ENCODE peak calls at places on chromosomes 16 and 17, in ten cellular contexts. One of them, this sample, is unnamed.

GRCh38 chr17:61219460-61219859 is 180.2 kb upstream of the TBX2 start:
- DNase-seq in T-helper 2 cell: no peak
- DNase-seq in stimulated activated CD8-positive, alpha-beta memory T cell treated with anti-CD3 and anti-CD28 coated beads, Interleukin-12 subunit alpha, Interleukin-12 subunit beta, amount 100 ng/mL, for 1 hour: no peak
- DNase-seq in T follicular helper cell: no peak
- DNase-seq in small intestine: no peak
- DNase-seq in AG10803: peak; percentile 80
- DNase-seq in stimulated activated effector memory CD8-positive, alpha-beta T cell treated with anti-CD3 and anti-CD28 coated beads, Interleukin-12 subunit alpha, Interleukin-12 subunit beta, amount 100 ng/mL, for 72 hours: no peak
- DNase-seq in dorsolateral prefrontal cortex: no peak
- DNase-seq in GM23248: peak; percentile 70
- DNase-seq in osteocyte: no peak
- DNase-seq in this sample: no peak

GRCh38 chr17:60548990-60549389 is 22.9 kb upstream of the APPBP2 start:
- DNase-seq in AG10803: peak; percentile 58
- DNase-seq in T follicular helper cell: no peak
- DNase-seq in stimulated activated CD8-positive, alpha-beta memory T cell treated with anti-CD3 and anti-CD28 coated beads, Interleukin-12 subunit alpha, Interleukin-12 subunit beta, amount 100 ng/mL, for 1 hour: no peak
- DNase-seq in stimulated activated effector memory CD8-positive, alpha-beta T cell treated with anti-CD3 and anti-CD28 coated beads, Interleukin-12 subunit alpha, Interleukin-12 subunit beta, amount 100 ng/mL, for 72 hours: no peak
- DNase-seq in osteocyte: no peak
- DNase-seq in T-helper 2 cell: no peak
- DNase-seq in small intestine: no peak
- DNase-seq in dorsolateral prefrontal cortex: no peak
- DNase-seq in GM23248: peak; percentile 28
- DNase-seq in this sample: no peak

GRCh38 chr16:62870554-62870953 is 834.3 kb upstream of the CDH8 start:
- DNase-seq in T follicular helper cell: no peak
- DNase-seq in stimulated activated CD8-positive, alpha-beta memory T cell treated with anti-CD3 and anti-CD28 coated beads, Interleukin-12 subunit alpha, Interleukin-12 subunit beta, amount 100 ng/mL, for 1 hour: no peak
- DNase-seq in GM23248: peak; percentile 2
- DNase-seq in small intestine: no peak
- DNase-seq in AG10803: no peak
- DNase-seq in osteocyte: no peak
- DNase-seq in dorsolateral prefrontal cortex: no peak
- DNase-seq in stimulated activated effector memory CD8-positive, alpha-beta T cell treated with anti-CD3 and anti-CD28 coated beads, Interleukin-12 subunit alpha, Interleukin-12 subunit beta, amount 100 ng/mL, for 72 hours: no peak
- DNase-seq in T-helper 2 cell: no peak
- DNase-seq in this sample: no peak

GRCh38 chr16:88428616-88429386 is 24.3 kb upstream of the ZFPM1 start:
- DNase-seq in osteocyte: no peak
- DNase-seq in small intestine: no peak
- DNase-seq in dorsolateral prefrontal cortex: no peak
- DNase-seq in T-helper 2 cell: no peak
- DNase-seq in T follicular helper cell: no peak
- DNase-seq in GM23248: no peak
- DNase-seq in stimulated activated CD8-positive, alpha-beta memory T cell treated with anti-CD3 and anti-CD28 coated beads, Interleukin-12 subunit alpha, Interleukin-12 subunit beta, amount 100 ng/mL, for 1 hour: no peak
- DNase-seq in AG10803: no peak
- DNase-seq in stimulated activated effector memory CD8-positive, alpha-beta T cell treated with anti-CD3 and anti-CD28 coated beads, Interleukin-12 subunit alpha, Interleukin-12 subunit beta, amount 100 ng/mL, for 72 hours: no peak
- DNase-seq in this sample: no peak

GRCh38 chr16:85612191-85612800 is 826 bp upstream of the GSE1 start:
- DNase-seq in stimulated activated effector memory CD8-positive, alpha-beta T cell treated with anti-CD3 and anti-CD28 coated beads, Interleukin-12 subunit alpha, Interleukin-12 subunit beta, amount 100 ng/mL, for 72 hours: peak; percentile 31
- DNase-seq in dorsolateral prefrontal cortex: no peak
- DNase-seq in GM23248: peak; percentile 97
- DNase-seq in AG10803: peak; percentile 97
- DNase-seq in osteocyte: no peak
- DNase-seq in T follicular helper cell: no peak
- DNase-seq in stimulated activated CD8-positive, alpha-beta memory T cell treated with anti-CD3 and anti-CD28 coated beads, Interleukin-12 subunit alpha, Interleukin-12 subunit beta, amount 100 ng/mL, for 1 hour: no peak
- DNase-seq in small intestine: peak; percentile 82
- DNase-seq in T-helper 2 cell: peak; percentile 40
- DNase-seq in this sample: peak; percentile 51

GRCh38 chr16:57357330-57358151 is 1.0 kb upstream of the CCL22 start:
- DNase-seq in osteocyte: no peak
- DNase-seq in small intestine: no peak
- DNase-seq in T follicular helper cell: no peak
- DNase-seq in T-helper 2 cell: no peak
- DNase-seq in AG10803: no peak
- DNase-seq in stimulated activated effector memory CD8-positive, alpha-beta T cell treated with anti-CD3 and anti-CD28 coated beads, Interleukin-12 subunit alpha, Interleukin-12 subunit beta, amount 100 ng/mL, for 72 hours: no peak
- DNase-seq in stimulated activated CD8-positive, alpha-beta memory T cell treated with anti-CD3 and anti-CD28 coated beads, Interleukin-12 subunit alpha, Interleukin-12 subunit beta, amount 100 ng/mL, for 1 hour: no peak
- DNase-seq in dorsolateral prefrontal cortex: no peak
- DNase-seq in GM23248: no peak
- DNase-seq in this sample: peak; percentile 31

GRCh38 chr17:34598161-34598776 is 18.9 kb downstream of the TMEM132E start:
- DNase-seq in dorsolateral prefrontal cortex: peak; percentile 67
- DNase-seq in stimulated activated effector memory CD8-positive, alpha-beta T cell treated with anti-CD3 and anti-CD28 coated beads, Interleukin-12 subunit alpha, Interleukin-12 subunit beta, amount 100 ng/mL, for 72 hours: no peak
- DNase-seq in stimulated activated CD8-positive, alpha-beta memory T cell treated with anti-CD3 and anti-CD28 coated beads, Interleukin-12 subunit alpha, Interleukin-12 subunit beta, amount 100 ng/mL, for 1 hour: no peak
- DNase-seq in AG10803: no peak
- DNase-seq in T-helper 2 cell: no peak
- DNase-seq in GM23248: no peak
- DNase-seq in osteocyte: no peak
- DNase-seq in small intestine: no peak
- DNase-seq in T follicular helper cell: no peak
- DNase-seq in this sample: no peak

GRCh38 chr16:23842137-23842600 is 6.4 kb downstream of the PRKCB start:
- DNase-seq in dorsolateral prefrontal cortex: no peak
- DNase-seq in osteocyte: no peak
- DNase-seq in T-helper 2 cell: no peak
- DNase-seq in stimulated activated effector memory CD8-positive, alpha-beta T cell treated with anti-CD3 and anti-CD28 coated beads, Interleukin-12 subunit alpha, Interleukin-12 subunit beta, amount 100 ng/mL, for 72 hours: no peak
- DNase-seq in AG10803: no peak
- DNase-seq in small intestine: no peak
- DNase-seq in GM23248: no peak
- DNase-seq in stimulated activated CD8-positive, alpha-beta memory T cell treated with anti-CD3 and anti-CD28 coated beads, Interleukin-12 subunit alpha, Interleukin-12 subunit beta, amount 100 ng/mL, for 1 hour: no peak
- DNase-seq in T follicular helper cell: no peak
- DNase-seq in this sample: no peak

GRCh38 chr17:64084940-64085649 is 44.8 kb downstream of the ERN1 start:
- DNase-seq in small intestine: no peak
- DNase-seq in osteocyte: no peak
- DNase-seq in T follicular helper cell: no peak
- DNase-seq in dorsolateral prefrontal cortex: no peak
- DNase-seq in AG10803: no peak
- DNase-seq in stimulated activated CD8-positive, alpha-beta memory T cell treated with anti-CD3 and anti-CD28 coated beads, Interleukin-12 subunit alpha, Interleukin-12 subunit beta, amount 100 ng/mL, for 1 hour: no peak
- DNase-seq in stimulated activated effector memory CD8-positive, alpha-beta T cell treated with anti-CD3 and anti-CD28 coated beads, Interleukin-12 subunit alpha, Interleukin-12 subunit beta, amount 100 ng/mL, for 72 hours: no peak
- DNase-seq in T-helper 2 cell: no peak
- DNase-seq in GM23248: no peak
- DNase-seq in this sample: no peak

GRCh38 chr17:55420067-55420775 is 1.4 kb downstream of the MMD start:
- DNase-seq in stimulated activated effector memory CD8-positive, alpha-beta T cell treated with anti-CD3 and anti-CD28 coated beads, Interleukin-12 subunit alpha, Interleukin-12 subunit beta, amount 100 ng/mL, for 72 hours: peak; percentile 5
- DNase-seq in T-helper 2 cell: no peak
- DNase-seq in osteocyte: no peak
- DNase-seq in T follicular helper cell: no peak
- DNase-seq in dorsolateral prefrontal cortex: no peak
- DNase-seq in stimulated activated CD8-positive, alpha-beta memory T cell treated with anti-CD3 and anti-CD28 coated beads, Interleukin-12 subunit alpha, Interleukin-12 subunit beta, amount 100 ng/mL, for 1 hour: no peak
- DNase-seq in GM23248: no peak
- DNase-seq in AG10803: no peak
- DNase-seq in small intestine: peak; percentile 58
- DNase-seq in this sample: peak; percentile 20

GRCh38 chr16:56204836-56205235 is 13.5 kb downstream of the GNAO1 start:
- DNase-seq in stimulated activated effector memory CD8-positive, alpha-beta T cell treated with anti-CD3 and anti-CD28 coated beads, Interleukin-12 subunit alpha, Interleukin-12 subunit beta, amount 100 ng/mL, for 72 hours: no peak
- DNase-seq in GM23248: no peak
- DNase-seq in T follicular helper cell: no peak
- DNase-seq in stimulated activated CD8-positive, alpha-beta memory T cell treated with anti-CD3 and anti-CD28 coated beads, Interleukin-12 subunit alpha, Interleukin-12 subunit beta, amount 100 ng/mL, for 1 hour: no peak
- DNase-seq in T-helper 2 cell: no peak
- DNase-seq in AG10803: peak; percentile 50
- DNase-seq in osteocyte: no peak
- DNase-seq in small intestine: no peak
- DNase-seq in dorsolateral prefrontal cortex: no peak
- DNase-seq in this sample: no peak

GRCh38 chr17:80920406-80920805 is 71.2 kb upstream of the CHMP6 start:
- DNase-seq in dorsolateral prefrontal cortex: peak; percentile 57
- DNase-seq in stimulated activated CD8-positive, alpha-beta memory T cell treated with anti-CD3 and anti-CD28 coated beads, Interleukin-12 subunit alpha, Interleukin-12 subunit beta, amount 100 ng/mL, for 1 hour: no peak
- DNase-seq in T follicular helper cell: no peak
- DNase-seq in T-helper 2 cell: no peak
- DNase-seq in osteocyte: no peak
- DNase-seq in GM23248: no peak
- DNase-seq in stimulated activated effector memory CD8-positive, alpha-beta T cell treated with anti-CD3 and anti-CD28 coated beads, Interleukin-12 subunit alpha, Interleukin-12 subunit beta, amount 100 ng/mL, for 72 hours: no peak
- DNase-seq in AG10803: no peak
- DNase-seq in small intestine: no peak
- DNase-seq in this sample: no peak

GRCh38 chr17:31700973-31701372 is 158.1 kb downstream of the COPRS start:
- DNase-seq in stimulated activated effector memory CD8-positive, alpha-beta T cell treated with anti-CD3 and anti-CD28 coated beads, Interleukin-12 subunit alpha, Interleukin-12 subunit beta, amount 100 ng/mL, for 72 hours: no peak
- DNase-seq in osteocyte: no peak
- DNase-seq in stimulated activated CD8-positive, alpha-beta memory T cell treated with anti-CD3 and anti-CD28 coated beads, Interleukin-12 subunit alpha, Interleukin-12 subunit beta, amount 100 ng/mL, for 1 hour: no peak
- DNase-seq in AG10803: no peak
- DNase-seq in small intestine: no peak
- DNase-seq in dorsolateral prefrontal cortex: no peak
- DNase-seq in T follicular helper cell: no peak
- DNase-seq in T-helper 2 cell: no peak
- DNase-seq in GM23248: no peak
- DNase-seq in this sample: no peak

GRCh38 chr17:82267575-82268379 is 5.7 kb downstream of the CSNK1D start:
- DNase-seq in T follicular helper cell: no peak
- DNase-seq in dorsolateral prefrontal cortex: peak; percentile 94
- DNase-seq in stimulated activated CD8-positive, alpha-beta memory T cell treated with anti-CD3 and anti-CD28 coated beads, Interleukin-12 subunit alpha, Interleukin-12 subunit beta, amount 100 ng/mL, for 1 hour: no peak
- DNase-seq in stimulated activated effector memory CD8-positive, alpha-beta T cell treated with anti-CD3 and anti-CD28 coated beads, Interleukin-12 subunit alpha, Interleukin-12 subunit beta, amount 100 ng/mL, for 72 hours: no peak
- DNase-seq in osteocyte: peak; percentile 91
- DNase-seq in T-helper 2 cell: no peak
- DNase-seq in AG10803: peak; percentile 94
- DNase-seq in GM23248: peak; percentile 98
- DNase-seq in small intestine: peak; percentile 99
- DNase-seq in this sample: no peak

GRCh38 chr16:67719778-67720144 is 645 bp upstream of the GFOD2 start:
- DNase-seq in T-helper 2 cell: no peak
- DNase-seq in small intestine: peak; percentile 47
- DNase-seq in AG10803: peak; percentile 68
- DNase-seq in osteocyte: no peak
- DNase-seq in dorsolateral prefrontal cortex: peak; percentile 51
- DNase-seq in stimulated activated CD8-positive, alpha-beta memory T cell treated with anti-CD3 and anti-CD28 coated beads, Interleukin-12 subunit alpha, Interleukin-12 subunit beta, amount 100 ng/mL, for 1 hour: no peak
- DNase-seq in stimulated activated effector memory CD8-positive, alpha-beta T cell treated with anti-CD3 and anti-CD28 coated beads, Interleukin-12 subunit alpha, Interleukin-12 subunit beta, amount 100 ng/mL, for 72 hours: no peak
- DNase-seq in GM23248: peak; percentile 79
- DNase-seq in T follicular helper cell: no peak
- DNase-seq in this sample: no peak

GRCh38 chr17:36623281-36623680 is 21.9 kb downstream of the MRM1 start:
- DNase-seq in osteocyte: no peak
- DNase-seq in AG10803: no peak
- DNase-seq in small intestine: no peak
- DNase-seq in dorsolateral prefrontal cortex: no peak
- DNase-seq in stimulated activated effector memory CD8-positive, alpha-beta T cell treated with anti-CD3 and anti-CD28 coated beads, Interleukin-12 subunit alpha, Interleukin-12 subunit beta, amount 100 ng/mL, for 72 hours: no peak
- DNase-seq in T follicular helper cell: no peak
- DNase-seq in GM23248: no peak
- DNase-seq in T-helper 2 cell: no peak
- DNase-seq in stimulated activated CD8-positive, alpha-beta memory T cell treated with anti-CD3 and anti-CD28 coated beads, Interleukin-12 subunit alpha, Interleukin-12 subunit beta, amount 100 ng/mL, for 1 hour: no peak
- DNase-seq in this sample: no peak

GRCh38 chr16:10594312-10594950 is 14.0 kb upstream of the EMP2 start:
- DNase-seq in GM23248: no peak
- DNase-seq in stimulated activated CD8-positive, alpha-beta memory T cell treated with anti-CD3 and anti-CD28 coated beads, Interleukin-12 subunit alpha, Interleukin-12 subunit beta, amount 100 ng/mL, for 1 hour: no peak
- DNase-seq in osteocyte: no peak
- DNase-seq in small intestine: peak; percentile 93
- DNase-seq in AG10803: no peak
- DNase-seq in stimulated activated effector memory CD8-positive, alpha-beta T cell treated with anti-CD3 and anti-CD28 coated beads, Interleukin-12 subunit alpha, Interleukin-12 subunit beta, amount 100 ng/mL, for 72 hours: no peak
- DNase-seq in T-helper 2 cell: no peak
- DNase-seq in T follicular helper cell: no peak
- DNase-seq in dorsolateral prefrontal cortex: no peak
- DNase-seq in this sample: no peak

GRCh38 chr17:10292057-10292931 is 80.5 kb downstream of the MYH13 start:
- DNase-seq in osteocyte: no peak
- DNase-seq in small intestine: no peak
- DNase-seq in AG10803: peak; percentile 91
- DNase-seq in T follicular helper cell: no peak
- DNase-seq in GM23248: peak; percentile 96
- DNase-seq in stimulated activated CD8-positive, alpha-beta memory T cell treated with anti-CD3 and anti-CD28 coated beads, Interleukin-12 subunit alpha, Interleukin-12 subunit beta, amount 100 ng/mL, for 1 hour: no peak
- DNase-seq in dorsolateral prefrontal cortex: no peak
- DNase-seq in stimulated activated effector memory CD8-positive, alpha-beta T cell treated with anti-CD3 and anti-CD28 coated beads, Interleukin-12 subunit alpha, Interleukin-12 subunit beta, amount 100 ng/mL, for 72 hours: no peak
- DNase-seq in T-helper 2 cell: no peak
- DNase-seq in this sample: no peak

GRCh38 chr16:87305505-87306391 is 11.4 kb downstream of the C16orf95 start:
- DNase-seq in stimulated activated effector memory CD8-positive, alpha-beta T cell treated with anti-CD3 and anti-CD28 coated beads, Interleukin-12 subunit alpha, Interleukin-12 subunit beta, amount 100 ng/mL, for 72 hours: no peak
- DNase-seq in GM23248: peak; percentile 35
- DNase-seq in stimulated activated CD8-positive, alpha-beta memory T cell treated with anti-CD3 and anti-CD28 coated beads, Interleukin-12 subunit alpha, Interleukin-12 subunit beta, amount 100 ng/mL, for 1 hour: no peak
- DNase-seq in T follicular helper cell: no peak
- DNase-seq in dorsolateral prefrontal cortex: no peak
- DNase-seq in T-helper 2 cell: no peak
- DNase-seq in small intestine: peak; percentile 29
- DNase-seq in osteocyte: no peak
- DNase-seq in AG10803: peak; percentile 82
- DNase-seq in this sample: no peak

GRCh38 chr16:17939723-17940122 is 396.8 kb downstream of the NPIPA8 start:
- DNase-seq in stimulated activated CD8-positive, alpha-beta memory T cell treated with anti-CD3 and anti-CD28 coated beads, Interleukin-12 subunit alpha, Interleukin-12 subunit beta, amount 100 ng/mL, for 1 hour: no peak
- DNase-seq in T follicular helper cell: no peak
- DNase-seq in AG10803: no peak
- DNase-seq in T-helper 2 cell: no peak
- DNase-seq in GM23248: no peak
- DNase-seq in small intestine: no peak
- DNase-seq in osteocyte: no peak
- DNase-seq in stimulated activated effector memory CD8-positive, alpha-beta T cell treated with anti-CD3 and anti-CD28 coated beads, Interleukin-12 subunit alpha, Interleukin-12 subunit beta, amount 100 ng/mL, for 72 hours: no peak
- DNase-seq in dorsolateral prefrontal cortex: no peak
- DNase-seq in this sample: no peak

GRCh38 chr17:75588546-75589016 is 981 bp downstream of the MYO15B start:
- DNase-seq in osteocyte: no peak
- DNase-seq in stimulated activated effector memory CD8-positive, alpha-beta T cell treated with anti-CD3 and anti-CD28 coated beads, Interleukin-12 subunit alpha, Interleukin-12 subunit beta, amount 100 ng/mL, for 72 hours: no peak
- DNase-seq in stimulated activated CD8-positive, alpha-beta memory T cell treated with anti-CD3 and anti-CD28 coated beads, Interleukin-12 subunit alpha, Interleukin-12 subunit beta, amount 100 ng/mL, for 1 hour: no peak
- DNase-seq in dorsolateral prefrontal cortex: no peak
- DNase-seq in small intestine: no peak
- DNase-seq in T-helper 2 cell: peak; percentile 10
- DNase-seq in T follicular helper cell: no peak
- DNase-seq in GM23248: no peak
- DNase-seq in AG10803: no peak
- DNase-seq in this sample: no peak

GRCh38 chr16:72723781-72724180 is 324.1 kb downstream of the ZFHX3 start:
- DNase-seq in dorsolateral prefrontal cortex: no peak
- DNase-seq in stimulated activated effector memory CD8-positive, alpha-beta T cell treated with anti-CD3 and anti-CD28 coated beads, Interleukin-12 subunit alpha, Interleukin-12 subunit beta, amount 100 ng/mL, for 72 hours: no peak
- DNase-seq in GM23248: peak; percentile 77
- DNase-seq in AG10803: peak; percentile 62
- DNase-seq in stimulated activated CD8-positive, alpha-beta memory T cell treated with anti-CD3 and anti-CD28 coated beads, Interleukin-12 subunit alpha, Interleukin-12 subunit beta, amount 100 ng/mL, for 1 hour: no peak
- DNase-seq in small intestine: no peak
- DNase-seq in T follicular helper cell: no peak
- DNase-seq in osteocyte: no peak
- DNase-seq in T-helper 2 cell: no peak
- DNase-seq in this sample: no peak

GRCh38 chr16:88282221-88283041 is 100.3 kb upstream of the ZNF469 start:
- DNase-seq in small intestine: peak; percentile 78
- DNase-seq in dorsolateral prefrontal cortex: no peak
- DNase-seq in T follicular helper cell: no peak
- DNase-seq in AG10803: peak; percentile 56
- DNase-seq in T-helper 2 cell: no peak
- DNase-seq in stimulated activated effector memory CD8-positive, alpha-beta T cell treated with anti-CD3 and anti-CD28 coated beads, Interleukin-12 subunit alpha, Interleukin-12 subunit beta, amount 100 ng/mL, for 72 hours: no peak
- DNase-seq in GM23248: peak; percentile 64
- DNase-seq in stimulated activated CD8-positive, alpha-beta memory T cell treated with anti-CD3 and anti-CD28 coated beads, Interleukin-12 subunit alpha, Interleukin-12 subunit beta, amount 100 ng/mL, for 1 hour: no peak
- DNase-seq in osteocyte: no peak
- DNase-seq in this sample: no peak

This sample was measured in activated B cell treated with CpG ODN at 0.5 μM for 24 hours.